ENCODE peak calls at places on chromosome 14, in five cellular contexts. S, D, C, V and N are unnamed samples.

GRCh38 chr14:32633214-32633864 is 304.2 kb downstream of the AKAP6 start:
- DNase-seq in S (no peak), D (no peak), C (no peak), V (no peak), N (no peak)

GRCh38 chr14:41285193-41285748 is 321.4 kb upstream of the LRFN5 start:
- DNase-seq in S (no peak), D (peak), C (peak), V (peak), N (peak)

GRCh38 chr14:68486809-68487208 is 306.1 kb downstream of the ZFP36L1 start:
- DNase-seq in S (no peak), D (no peak), C (no peak), V (no peak), N (no peak)

GRCh38 chr14:67987596-67987995 is 168.0 kb downstream of the RAD51B start:
- DNase-seq in S (no peak), D (no peak), C (no peak), V (no peak), N (peak)

GRCh38 chr14:101134851-101135486 is 231.4 kb upstream of the RTL1 start:
- DNase-seq in S (no peak), D (no peak), C (no peak), V (no peak), N (no peak)

GRCh38 chr14:50823051-50823762 is 7.8 kb downstream of the NIN start:
- DNase-seq in S (no peak), D (no peak), C (no peak), V (no peak), N (no peak)

GRCh38 chr14:60222820-60223219 is 26.2 kb upstream of the PPM1A start:
- DNase-seq in S (no peak), D (no peak), C (no peak), V (no peak), N (no peak)

GRCh38 chr14:87430810-87431209 is 562.2 kb downstream of the GALC start:
- DNase-seq in S (no peak), D (no peak), C (peak), V (no peak), N (no peak)

GRCh38 chr14:105126970-105127307 is 41.6 kb downstream of the JAG2 start:
- DNase-seq in S (no peak), D (no peak), C (no peak), V (no peak), N (no peak)

GRCh38 chr14:105436891-105437722 is 17.5 kb downstream of the MTA1 start:
- DNase-seq in S (no peak), D (no peak), C (no peak), V (no peak), N (no peak)

GRCh38 chr14:68787235-68787727 is 5.6 kb downstream of the ZFP36L1 start:
- DNase-seq in S (peak), D (peak), C (no peak), V (no peak), N (no peak)

GRCh38 chr14:21910260-21910659 is 236.6 kb upstream of the OR4E1 start:
- DNase-seq in S (no peak), D (no peak), C (no peak), V (no peak), N (no peak)

GRCh38 chr14:21917699-21918436 is 244.2 kb upstream of the OR4E1 start:
- DNase-seq in S (no peak), D (no peak), C (peak), V (peak), N (peak)

GRCh38 chr14:21911877-21912276 is 238.3 kb upstream of the OR4E1 start:
- DNase-seq in S (no peak), D (no peak), C (no peak), V (no peak), N (no peak)

GRCh38 chr14:21915814-21916213 is 242.2 kb upstream of the OR4E1 start:
- DNase-seq in S (no peak), D (no peak), C (no peak), V (no peak), N (no peak)

DNA sequence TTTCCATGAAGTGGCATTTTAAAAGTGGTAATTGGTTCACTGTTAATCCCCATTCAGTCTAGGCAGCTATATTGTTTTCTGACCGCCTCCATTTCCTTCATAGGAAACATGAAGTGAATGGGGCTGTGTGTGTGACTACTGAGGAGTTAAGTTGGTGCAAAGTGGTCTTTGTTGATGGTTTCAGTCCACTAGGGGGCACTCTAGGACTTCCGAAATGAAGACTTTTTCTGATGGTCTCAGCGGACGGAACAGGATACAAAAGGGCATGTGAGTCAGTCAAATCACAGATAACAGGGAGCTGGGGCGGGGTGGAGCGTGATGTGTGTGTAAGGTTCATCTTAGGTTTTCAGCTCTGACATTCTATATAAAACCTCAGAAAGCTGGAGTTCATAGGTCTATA is 240.1 kb upstream of the OR4E1 start:
- DNase-seq in S (no peak), D (peak), C (peak), V (peak), N (peak)
- TF ChIP-seq CTCF in S (no peak), D (no peak), C (peak), V (peak), N (peak)

GRCh38 chr14:31326111-31326510 is 94.2 kb downstream of the HEATR5A start:
- DNase-seq in S (no peak), D (no peak), C (peak), V (no peak), N (peak)
- TF ChIP-seq CTCF in S (no peak), D (no peak), C (no peak), V (no peak), N (peak)

DNA sequence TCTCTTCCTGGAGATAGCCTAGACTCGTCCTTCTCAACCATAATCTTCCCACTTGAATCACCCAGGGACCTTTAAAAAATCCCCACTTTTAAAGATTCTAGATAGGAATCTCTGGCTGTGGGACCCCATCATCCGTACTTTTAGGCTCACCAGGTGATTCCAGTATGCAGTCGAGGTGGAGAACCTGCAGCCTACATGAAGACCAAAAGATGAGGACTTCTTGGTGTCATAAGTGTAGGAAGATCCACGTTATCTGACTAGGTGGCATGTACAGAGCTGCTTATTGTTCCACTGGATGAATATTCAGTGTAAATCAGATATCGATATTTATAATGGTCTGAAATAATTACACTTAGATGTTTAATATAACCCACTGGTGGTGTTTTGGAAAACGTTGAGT is 2.6 kb downstream of the PRKCH start:
- DNase-seq in S (no peak), D (no peak), C (no peak), V (no peak), N (no peak)
- TF ChIP-seq CTCF in S (no peak), D (no peak), C (no peak), V (no peak), N (no peak)

GRCh38 chr14:57526942-57527341 is 33.3 kb upstream of the CCDC198 start:
- DNase-seq in S (no peak), D (no peak), C (no peak), V (no peak), N (no peak)
- TF ChIP-seq CTCF in S (no peak), D (no peak), C (no peak), V (no peak), N (no peak)

GRCh38 chr14:55103005-55103640 is 25.9 kb upstream of the LGALS3 start:
- DNase-seq in S (peak), D (peak), C (peak), V (peak), N (peak)
- TF ChIP-seq CTCF in S (no peak), D (no peak), C (no peak), V (no peak), N (no peak)

GRCh38 chr14:53620890-53621289 is 335.7 kb downstream of the BMP4 start:
- DNase-seq in S (no peak), D (no peak), C (no peak), V (no peak), N (no peak)

GRCh38 chr14:53620325-53620716 is 336.3 kb downstream of the BMP4 start:
- DNase-seq in S (no peak), D (no peak), C (no peak), V (no peak), N (peak)

GRCh38 chr14:53621986-53622385 is 334.6 kb downstream of the BMP4 start:
- DNase-seq in S (no peak), D (no peak), C (no peak), V (no peak), N (no peak)

GRCh38 chr14:53621433-53621832 is 335.2 kb downstream of the BMP4 start:
- DNase-seq in S (no peak), D (no peak), C (no peak), V (no peak), N (no peak)

DNA sequence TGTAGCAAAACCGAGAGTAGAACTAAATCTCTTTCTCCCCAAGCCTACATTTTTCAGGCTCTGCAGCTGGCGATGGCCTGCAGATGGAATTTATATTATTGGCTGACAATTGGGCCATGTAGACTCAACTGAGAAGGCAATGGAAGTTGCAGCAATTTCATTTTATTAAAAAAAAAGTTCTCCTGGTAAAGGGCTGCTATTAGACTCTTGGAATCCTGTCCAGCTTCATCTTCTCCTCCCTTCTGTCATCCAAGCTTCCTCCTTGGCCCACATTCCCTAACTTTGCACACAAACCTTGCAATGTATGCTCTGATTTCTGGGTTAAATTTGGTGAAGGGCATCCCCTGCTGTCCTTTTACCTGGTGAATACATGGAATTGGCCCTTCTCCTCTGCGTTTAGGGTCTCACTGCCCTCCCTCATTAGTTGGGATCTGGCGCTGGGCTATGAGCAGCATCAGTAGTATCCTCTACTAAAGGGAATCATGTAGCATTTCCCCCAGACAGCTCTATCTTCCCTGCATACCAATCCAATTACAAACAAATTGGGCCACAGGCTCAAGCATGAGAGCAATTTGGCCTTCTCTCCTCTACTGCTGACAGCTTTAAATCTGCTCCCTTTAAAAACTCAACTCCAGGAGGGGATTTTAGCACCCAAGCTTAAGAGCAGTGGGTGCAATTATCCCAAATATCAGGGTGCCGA is 336.9 kb downstream of the BMP4 start:
- DNase-seq in S (no peak), D (no peak), C (no peak), V (no peak), N (no peak)
- TF ChIP-seq CTCF in S (no peak), D (no peak), C (no peak), V (no peak), N (no peak)

DNA sequence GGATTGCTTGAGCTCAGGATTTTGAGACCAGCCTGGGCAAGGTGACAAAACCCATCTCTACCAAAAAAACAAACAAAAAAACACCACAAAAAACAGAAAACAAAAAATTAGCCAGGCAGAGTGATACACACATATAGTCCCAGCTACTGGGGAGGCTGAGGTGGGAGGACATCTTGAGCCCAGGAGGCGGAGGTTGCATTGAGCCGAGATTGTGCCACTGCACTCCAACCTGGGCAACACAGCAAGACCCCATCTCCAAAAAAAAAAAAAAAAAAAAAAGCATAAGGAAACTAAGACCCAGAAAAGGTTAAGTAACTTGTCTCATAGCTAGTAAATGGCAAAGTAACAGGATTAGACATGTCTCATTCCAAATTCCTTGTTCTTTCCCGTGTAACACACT is 56.3 kb upstream of the PSMA6 start:
- DNase-seq in S (no peak), D (no peak), C (no peak), V (no peak), N (no peak)
- TF ChIP-seq CTCF in S (no peak), D (no peak), C (no peak), V (no peak), N (no peak)

GRCh38 chr14:22870811-22871199 is 735 bp upstream of the LRP10 start:
- DNase-seq in S (no peak), D (no peak), C (no peak), V (no peak), N (no peak)

GRCh38 chr14:22875003-22875747 is 3.6 kb downstream of the LRP10 start:
- DNase-seq in S (no peak), D (no peak), C (no peak), V (no peak), N (no peak)

GRCh38 chr14:22871962-22872832 is 657 bp downstream of the LRP10 start:
- DNase-seq in S (peak), D (peak), C (no peak), V (peak), N (peak)

GRCh38 chr14:22871200-22871961 is at the start of gene LRP10:
- DNase-seq in S (peak), D (peak), C (no peak), V (peak), N (no peak)

DNA sequence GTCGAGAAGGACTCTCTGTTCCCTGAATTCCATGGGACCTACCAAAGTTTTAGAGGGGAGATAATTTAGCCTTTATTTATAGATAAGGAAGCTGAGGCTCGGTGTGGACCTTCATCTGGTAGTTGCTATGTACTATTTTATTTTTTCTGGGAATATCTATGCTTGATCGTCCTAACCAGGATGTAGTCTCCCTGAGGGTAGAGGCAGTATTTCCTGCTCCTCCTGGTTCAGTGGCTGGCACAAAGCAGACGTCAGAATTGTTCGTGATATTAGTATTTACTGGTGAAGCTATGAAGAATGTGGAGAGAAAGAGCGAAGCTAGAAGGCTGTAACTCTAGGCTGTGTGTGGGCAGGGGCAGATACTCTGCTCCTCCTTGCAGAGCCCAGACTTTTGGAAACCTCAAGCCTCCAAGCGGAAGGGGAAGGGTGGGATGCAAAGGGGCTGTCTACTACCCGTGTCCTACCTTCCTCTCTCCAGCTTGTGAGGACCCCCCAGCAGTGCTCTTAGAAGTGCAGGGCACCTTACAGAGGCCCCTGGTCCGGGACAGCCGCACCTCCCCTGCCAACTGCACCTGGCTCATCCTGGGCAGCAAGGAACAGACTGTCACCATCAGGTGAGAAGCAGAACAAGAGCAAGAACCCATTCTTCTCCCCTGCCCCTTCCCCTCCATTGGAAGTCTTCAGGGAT is 1.4 kb downstream of the LRP10 start:
- DNase-seq in S (no peak), D (no peak), C (no peak), V (no peak), N (no peak)
- TF ChIP-seq CTCF in S (no peak), D (no peak), C (no peak), V (peak), N (no peak)